ENCODE peak calls at places on chromosomes 16 and 17, in five cellular contexts. One of them, this sample, is unnamed.

GRCh38 chr17:38325221-38325851 is 18.4 kb downstream of the GPR179 start:
- DNase-seq in HT-29: no peak
- DNase-seq in iPS-NIHi11: no peak
- DNase-seq in EL: no peak
- DNase-seq in AG09309: no peak
- DNase-seq in this sample: peak

GRCh38 chr17:61904094-61904710 is 23.6 kb downstream of the INTS2 start:
- DNase-seq in HT-29: no peak
- DNase-seq in iPS-NIHi11: no peak
- DNase-seq in EL: no peak
- DNase-seq in AG09309: no peak
- DNase-seq in this sample: no peak

GRCh38 chr16:74700206-74701040 is at the start of gene MLKL:
- DNase-seq in HT-29: peak
- DNase-seq in iPS-NIHi11: peak
- DNase-seq in EL: peak
- DNase-seq in AG09309: no peak
- DNase-seq in this sample: peak

GRCh38 chr17:19315104-19315503 is 47.4 kb downstream of the B9D1 start:
- DNase-seq in HT-29: no peak
- DNase-seq in iPS-NIHi11: no peak
- DNase-seq in EL: no peak
- DNase-seq in AG09309: no peak
- DNase-seq in this sample: no peak

GRCh38 chr16:75420987-75421819 is 12.1 kb downstream of the CFDP1 start:
- DNase-seq in HT-29: peak
- DNase-seq in iPS-NIHi11: peak
- DNase-seq in EL: peak
- DNase-seq in AG09309: no peak
- DNase-seq in this sample: peak

GRCh38 chr17:16939606-16940115 is 32.3 kb downstream of the TNFRSF13B start:
- DNase-seq in HT-29: no peak
- DNase-seq in iPS-NIHi11: no peak
- DNase-seq in EL: no peak
- DNase-seq in AG09309: no peak
- DNase-seq in this sample: no peak

GRCh38 chr16:17994027-17994426 is 342.5 kb downstream of the NPIPA8 start:
- DNase-seq in HT-29: no peak
- DNase-seq in iPS-NIHi11: no peak
- DNase-seq in EL: no peak
- DNase-seq in AG09309: no peak
- DNase-seq in this sample: no peak

GRCh38 chr17:27078296-27078695 is 215.6 kb upstream of the WSB1 start:
- DNase-seq in HT-29: no peak
- DNase-seq in iPS-NIHi11: no peak
- DNase-seq in EL: no peak
- DNase-seq in AG09309: no peak
- DNase-seq in this sample: no peak

GRCh38 chr17:45438931-45439610 is 6.4 kb upstream of the ARHGAP27 start:
- DNase-seq in HT-29: peak
- DNase-seq in iPS-NIHi11: no peak
- DNase-seq in EL: no peak
- DNase-seq in AG09309: no peak
- DNase-seq in this sample: no peak

GRCh38 chr16:68689921-68690320 is 44.8 kb downstream of the CDH3 start:
- DNase-seq in HT-29: no peak
- DNase-seq in iPS-NIHi11: no peak
- DNase-seq in EL: no peak
- DNase-seq in AG09309: no peak
- DNase-seq in this sample: no peak

GRCh38 chr17:11296994-11297393 is 56.0 kb downstream of the SHISA6 start:
- DNase-seq in HT-29: no peak
- DNase-seq in iPS-NIHi11: peak
- DNase-seq in EL: no peak
- DNase-seq in AG09309: no peak
- DNase-seq in this sample: peak

GRCh38 chr17:17435323-17435722 is 41.5 kb upstream of the MED9 start:
- DNase-seq in HT-29: no peak
- DNase-seq in iPS-NIHi11: no peak
- DNase-seq in EL: peak
- DNase-seq in AG09309: peak
- DNase-seq in this sample: no peak

GRCh38 chr16:79653337-79654000 is 52.9 kb upstream of the MAF start:
- DNase-seq in HT-29: no peak
- DNase-seq in iPS-NIHi11: no peak
- DNase-seq in EL: no peak
- DNase-seq in AG09309: no peak
- DNase-seq in this sample: no peak

GRCh38 chr17:75664099-75664549 is 2.8 kb downstream of the RECQL5 start:
- DNase-seq in HT-29: no peak
- DNase-seq in iPS-NIHi11: no peak
- DNase-seq in EL: no peak
- DNase-seq in AG09309: no peak
- DNase-seq in this sample: no peak

GRCh38 chr16:75320435-75320834 is 69.0 kb upstream of the BCAR1 start:
- DNase-seq in HT-29: no peak
- DNase-seq in iPS-NIHi11: no peak
- DNase-seq in EL: no peak
- DNase-seq in AG09309: no peak
- DNase-seq in this sample: peak

GRCh38 chr17:9322298-9322697 is 253.3 kb downstream of the STX8 start:
- DNase-seq in HT-29: no peak
- DNase-seq in iPS-NIHi11: no peak
- DNase-seq in EL: no peak
- DNase-seq in AG09309: no peak
- DNase-seq in this sample: peak

GRCh38 chr17:2123467-2124251 is 68.8 kb downstream of the HIC1 start:
- DNase-seq in HT-29: peak
- DNase-seq in iPS-NIHi11: no peak
- DNase-seq in EL: peak
- DNase-seq in AG09309: no peak
- DNase-seq in this sample: peak

GRCh38 chr16:12250578-12250977 is 274.0 kb downstream of the SNX29 start:
- DNase-seq in HT-29: no peak
- DNase-seq in iPS-NIHi11: no peak
- DNase-seq in EL: no peak
- DNase-seq in AG09309: no peak
- DNase-seq in this sample: no peak

GRCh38 chr17:74089869-74090464 is 113.5 kb upstream of the RPL38 start:
- DNase-seq in HT-29: peak
- DNase-seq in iPS-NIHi11: peak
- DNase-seq in EL: peak
- DNase-seq in AG09309: peak
- DNase-seq in this sample: peak

GRCh38 chr17:37430051-37430591 is 23.4 kb downstream of the TADA2A start:
- DNase-seq in HT-29: no peak
- DNase-seq in iPS-NIHi11: no peak
- DNase-seq in EL: peak
- DNase-seq in AG09309: no peak
- DNase-seq in this sample: no peak

GRCh38 chr16:81650982-81651562 is 128.0 kb upstream of the PLCG2 start:
- DNase-seq in HT-29: no peak
- DNase-seq in iPS-NIHi11: peak
- DNase-seq in EL: no peak
- DNase-seq in AG09309: no peak
- DNase-seq in this sample: peak

GRCh38 chr16:78005881-78006280 is 16.5 kb upstream of the CLEC3A start:
- DNase-seq in HT-29: no peak
- DNase-seq in iPS-NIHi11: peak
- DNase-seq in EL: peak
- DNase-seq in AG09309: no peak
- DNase-seq in this sample: peak

GRCh38 chr17:47119746-47120520 is 69.2 kb downstream of the CDC27 start:
- DNase-seq in HT-29: no peak
- DNase-seq in iPS-NIHi11: no peak
- DNase-seq in EL: peak
- DNase-seq in AG09309: peak
- DNase-seq in this sample: no peak

GRCh38 chr17:43784628-43785101 is 4.4 kb downstream of the CFAP97D1 start:
- DNase-seq in HT-29: no peak
- DNase-seq in iPS-NIHi11: no peak
- DNase-seq in EL: peak
- DNase-seq in AG09309: peak
- DNase-seq in this sample: no peak

GRCh38 chr17:38453951-38454421 is 25.7 kb downstream of the ARHGAP23 start:
- DNase-seq in HT-29: peak
- DNase-seq in iPS-NIHi11: no peak
- DNase-seq in EL: peak
- DNase-seq in AG09309: no peak
- DNase-seq in this sample: peak

GRCh38 chr17:58320570-58321323 is 7.8 kb downstream of the TSPOAP1 start:
- DNase-seq in HT-29: no peak
- DNase-seq in iPS-NIHi11: no peak
- DNase-seq in EL: no peak
- DNase-seq in AG09309: no peak
- DNase-seq in this sample: no peak

GRCh38 chr17:38451030-38451839 is 23.0 kb downstream of the ARHGAP23 start:
- DNase-seq in HT-29: peak
- DNase-seq in iPS-NIHi11: peak
- DNase-seq in EL: peak
- DNase-seq in AG09309: no peak
- DNase-seq in this sample: peak

GRCh38 chr16:84153660-84154214 is 8.6 kb downstream of the DNAAF1 start:
- DNase-seq in HT-29: no peak
- DNase-seq in iPS-NIHi11: no peak
- DNase-seq in EL: peak
- DNase-seq in AG09309: no peak
- DNase-seq in this sample: no peak

GRCh38 chr16:7404217-7404616 is 71.6 kb downstream of the RBFOX1 start:
- DNase-seq in HT-29: no peak
- DNase-seq in iPS-NIHi11: no peak
- DNase-seq in EL: no peak
- DNase-seq in AG09309: no peak
- DNase-seq in this sample: no peak

GRCh38 chr17:42554250-42555121 is 1.8 kb downstream of the HSD17B1 start:
- DNase-seq in HT-29: peak
- DNase-seq in iPS-NIHi11: peak
- DNase-seq in EL: peak
- DNase-seq in AG09309: no peak
- DNase-seq in this sample: peak